ENCODE peak calls at places on chromosomes 1 and 21, in five cellular contexts. One of them, this sample, is unnamed.

GRCh38 chr1:42364542-42364941 is 16.1 kb upstream of the RIMKLA start:
- DNase-seq in colonic mucosa: no peak
- DNase-seq in Caco-2: no peak
- DNase-seq in smooth muscle cell of the brain vasculature: no peak
- DNase-seq in Daoy: no peak
- DNase-seq in this sample: no peak

GRCh38 chr1:170010443-170010842 is 64.1 kb downstream of the KIFAP3 start:
- DNase-seq in colonic mucosa: peak
- DNase-seq in Caco-2: peak
- DNase-seq in smooth muscle cell of the brain vasculature: no peak
- DNase-seq in Daoy: peak
- DNase-seq in this sample: peak

GRCh38 chr1:96660503-96660902 is 61.1 kb upstream of the PTBP2 start:
- DNase-seq in colonic mucosa: no peak
- DNase-seq in Caco-2: no peak
- DNase-seq in smooth muscle cell of the brain vasculature: no peak
- DNase-seq in Daoy: no peak
- DNase-seq in this sample: no peak

GRCh38 chr21:25005388-25005787 is 601.9 kb downstream of the MRPL39 start:
- DNase-seq in colonic mucosa: no peak
- DNase-seq in Caco-2: no peak
- DNase-seq in smooth muscle cell of the brain vasculature: no peak
- DNase-seq in Daoy: no peak
- DNase-seq in this sample: no peak

GRCh38 chr1:32899586-32900296 is 1.4 kb downstream of the TMEM54 start:
- DNase-seq in colonic mucosa: peak
- DNase-seq in Caco-2: no peak
- DNase-seq in smooth muscle cell of the brain vasculature: no peak
- DNase-seq in Daoy: no peak
- DNase-seq in this sample: no peak

GRCh38 chr1:208235983-208236761 is 8.0 kb downstream of the PLXNA2 start:
- DNase-seq in colonic mucosa: peak
- DNase-seq in Caco-2: no peak
- DNase-seq in smooth muscle cell of the brain vasculature: peak
- DNase-seq in Daoy: peak
- DNase-seq in this sample: no peak

GRCh38 chr1:207050768-207051614 is at the start of gene YOD1:
- DNase-seq in colonic mucosa: peak
- DNase-seq in Caco-2: peak
- DNase-seq in smooth muscle cell of the brain vasculature: peak
- DNase-seq in Daoy: peak
- DNase-seq in this sample: peak

GRCh38 chr1:93489756-93490155 is 41.8 kb downstream of the FNBP1L start:
- DNase-seq in colonic mucosa: no peak
- DNase-seq in Caco-2: no peak
- DNase-seq in smooth muscle cell of the brain vasculature: no peak
- DNase-seq in Daoy: no peak
- DNase-seq in this sample: no peak

This sample was measured in pulmonary artery endothelial cell.